ENCODE peak calls at places on chromosome 20, in ten cellular contexts. J is upper lobe of left lung, K is gastrocnemius medialis, E is endothelial cell of umbilical vein, F is body of pancreas, R is ovary, Y is Peyer's patch, O is tibial nerve, D is K562, C is H1. N is an unnamed sample.

GRCh38 chr20:57671662-57672061 is 38.2 kb downstream of the PMEPA1 start:
- DNase-seq in C (no peak), D (peak; percentile 55), E (no peak), F (no peak), R (no peak), Y (no peak), O (no peak), K (no peak), J (peak; percentile 32), N (no peak)

GRCh38 chr20:9068896-9069663 is at the start of gene PLCB4:
- DNase-seq in O (no peak), R (peak; percentile 20), K (no peak), J (no peak), Y (no peak), C (peak; percentile 71), D (peak; percentile 26), F (peak; percentile 18), E (peak; percentile 46), N (peak; percentile 45)

GRCh38 chr20:3013771-3014170 is 29.7 kb upstream of the GNRH2 start:
- DNase-seq in R (no peak), C (no peak), J (no peak), O (no peak), Y (no peak), F (no peak), D (no peak), K (no peak), E (no peak), N (no peak)

GRCh38 chr20:23637282-23638221 is at the start of gene CST3:
- DNase-seq in K (peak; percentile 94), O (peak; percentile 88), F (peak; percentile 91), J (peak; percentile 90), E (peak; percentile 76), R (peak; percentile 92), Y (peak; percentile 41), C (peak; percentile 83), D (peak; percentile 92), N (peak; percentile 83)

GRCh38 chr20:48282591-48283228 is 497.4 kb upstream of the SULF2 start:
- DNase-seq in E (no peak), F (peak; percentile 34), Y (no peak), K (no peak), R (no peak), J (no peak), O (no peak), D (peak; percentile 78), C (no peak), N (no peak)

GRCh38 chr20:7691647-7692046 is 248.6 kb downstream of the HAO1 start:
- DNase-seq in E (no peak), C (no peak), D (no peak), Y (no peak), R (no peak), K (no peak), J (no peak), F (no peak), O (no peak), N (no peak)

GRCh38 chr20:47392015-47392720 is 35.7 kb upstream of the ZMYND8 start:
- DNase-seq in F (peak; percentile 37), O (no peak), D (peak; percentile 71), J (peak; percentile 46), Y (no peak), C (no peak), K (peak; percentile 30), R (no peak), E (peak; percentile 85), N (no peak)

GRCh38 chr20:1280421-1281102 is 14.5 kb downstream of the SNPH start:
- DNase-seq in F (no peak), E (no peak), R (no peak), D (no peak), O (no peak), J (no peak), C (peak; percentile 28), Y (no peak), K (peak; percentile 68), N (no peak)

GRCh38 chr20:43914697-43915208 is at the start of gene TOX2:
- DNase-seq in O (no peak), E (no peak), D (peak; percentile 87), J (peak; percentile 40), C (peak; percentile 62), R (no peak), Y (peak; percentile 62), F (no peak), K (no peak), N (no peak)

GRCh38 chr20:22583773-22584629 is at the start of gene FOXA2:
- DNase-seq in K (no peak), F (peak; percentile 95), C (peak; percentile 69), J (peak; percentile 83), O (no peak), D (peak; percentile 52), Y (no peak), E (no peak), R (no peak), N (no peak)

GRCh38 chr20:40942775-40943174 is 85.8 kb upstream of the TOP1 start:
- DNase-seq in R (no peak), E (no peak), F (no peak), C (no peak), D (no peak), K (no peak), O (no peak), J (no peak), Y (no peak), N (no peak)

GRCh38 chr20:22927537-22927936 is 107.6 kb upstream of the SSTR4 start:
- DNase-seq in O (no peak), K (no peak), R (no peak), F (no peak), C (no peak), Y (no peak), E (no peak), D (no peak), J (no peak), N (no peak)

GRCh38 chr20:2518096-2518495 is 9.4 kb upstream of the ZNF343 start:
- DNase-seq in K (no peak), O (no peak), R (no peak), F (no peak), C (no peak), E (no peak), Y (no peak), D (no peak), J (no peak), N (no peak)

GRCh38 chr20:57676517-57677322 is 33.1 kb downstream of the PMEPA1 start:
- DNase-seq in E (no peak), O (no peak), F (no peak), J (no peak), Y (no peak), C (no peak), R (no peak), D (no peak), K (no peak), N (no peak)

GRCh38 chr20:37397954-37398749 is 52.2 kb downstream of the SRC start:
- DNase-seq in K (no peak), C (no peak), R (no peak), F (no peak), O (no peak), E (no peak), Y (no peak), D (no peak), J (no peak), N (no peak)

GRCh38 chr20:53943522-53944291 is 126.7 kb downstream of the BCAS1 start:
- DNase-seq in F (peak; percentile 31), E (peak; percentile 64), R (peak; percentile 42), K (no peak), D (peak; percentile 56), Y (no peak), J (no peak), C (peak; percentile 44), O (no peak), N (no peak)

GRCh38 chr20:38252292-38253288 is 7.9 kb downstream of the KIAA1755 start:
- DNase-seq in F (no peak), O (peak; percentile 24), D (no peak), K (no peak), Y (no peak), C (no peak), J (no peak), R (no peak), E (no peak), N (no peak)

GRCh38 chr20:57215426-57215825 is 51.0 kb downstream of the BMP7 start:
- DNase-seq in R (no peak), K (no peak), J (no peak), E (no peak), C (no peak), F (no peak), Y (no peak), O (no peak), D (no peak), N (no peak)

GRCh38 chr20:31738729-31739549 is at the start of gene TPX2:
- DNase-seq in K (peak; percentile 96), O (peak; percentile 93), F (peak; percentile 97), E (peak; percentile 98), Y (peak; percentile 93), R (peak; percentile 89), J (peak; percentile 98), D (peak; percentile 100), C (peak; percentile 87), N (peak; percentile 97)
- TF ChIP-seq POLR2A in K (peak; percentile 70), O (peak; percentile 44), F (peak; percentile 68), E (peak; percentile 96), Y (no peak), R (no peak), J (no peak), D (peak; percentile 92), C (peak; percentile 90), N (peak; percentile 45)

GRCh38 chr20:51542894-51543788 is 622 bp upstream of the NFATC2 start:
- DNase-seq in O (no peak), C (no peak), K (peak; percentile 50), Y (peak; percentile 21), J (no peak), R (no peak), E (no peak), F (no peak), D (no peak), N (no peak)
- H3K27me3 ChIP-seq in O (no peaks in the 10 kb centered on the region), C (peaks cover 8% of the 10 kb centered on the region), K (no peaks in the 10 kb centered on the region), Y (no peaks in the 10 kb centered on the region), J (no peaks in the 10 kb centered on the region), R (no peaks in the 10 kb centered on the region), E (peaks cover 5% of the 10 kb centered on the region), F (no peaks in the 10 kb centered on the region), D (peaks cover 15% of the 10 kb centered on the region), N (no peaks in the 10 kb centered on the region)

GRCh38 chr20:59630526-59630925 is 26.2 kb downstream of the PHACTR3 start:
- DNase-seq in F (no peak), K (no peak), O (no peak), E (no peak), D (no peak), J (no peak), C (no peak), Y (no peak), R (no peak), N (no peak)
- H3K9me3 ChIP-seq in F (no peaks in the 10 kb centered on the region), K (no peaks in the 10 kb centered on the region), O (peaks cover 3% of the 10 kb centered on the region), E (no peaks in the 10 kb centered on the region), D (no peaks in the 10 kb centered on the region), J (no peaks in the 10 kb centered on the region), C (peaks cover 87% of the 10 kb centered on the region), Y (no peaks in the 10 kb centered on the region), R (no peaks in the 10 kb centered on the region), N (no peaks in the 10 kb centered on the region)

DNA sequence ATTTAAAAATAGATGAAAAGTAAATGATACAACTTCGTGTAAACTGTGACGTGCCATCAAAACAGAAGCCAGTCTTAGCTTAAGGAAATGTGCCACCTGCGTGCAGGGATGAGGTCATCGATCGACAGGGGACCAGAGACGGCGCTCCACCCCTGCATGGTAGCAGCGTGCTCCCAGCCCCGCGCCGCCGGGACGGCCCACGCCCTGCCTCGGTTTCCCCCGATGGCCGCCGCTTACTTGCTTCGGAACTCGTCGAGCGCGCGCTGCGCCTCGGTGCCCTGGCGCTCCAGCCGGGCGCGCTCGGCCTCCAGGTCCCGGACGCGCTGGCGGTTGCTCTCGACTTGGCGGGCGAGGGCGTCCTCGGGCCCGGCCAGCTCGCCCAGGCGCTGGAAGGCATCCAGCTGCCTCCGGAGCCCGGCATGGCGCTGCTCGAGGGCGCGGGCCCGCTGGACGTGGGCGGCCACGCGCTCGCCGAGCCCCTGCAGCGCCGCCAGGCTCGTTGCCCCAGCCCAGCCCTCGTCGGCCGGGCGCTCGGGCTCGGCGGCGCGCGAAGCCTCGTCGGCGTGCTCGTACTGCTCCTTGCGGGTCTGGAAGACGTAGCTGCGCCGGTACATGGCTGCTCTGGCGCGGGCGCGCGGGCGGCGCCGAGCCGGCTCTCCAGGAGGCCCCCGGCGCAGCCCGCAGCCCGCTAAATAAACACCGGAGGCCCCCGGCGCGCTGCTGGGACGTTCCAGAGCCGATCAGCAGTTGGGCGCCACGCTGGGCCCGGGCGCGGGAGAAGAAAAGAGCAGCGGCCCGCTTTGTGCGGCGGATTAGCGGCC is at the start of gene BFSP1:
- DNase-seq in O (no peak), F (peak; percentile 87), K (peak; percentile 22), E (peak; percentile 72), Y (no peak), R (peak; percentile 73), C (peak; percentile 82), J (peak; percentile 48), D (no peak), N (peak; percentile 22)
- TF ChIP-seq POLR2A in O (no peak), F (peak; percentile 44), K (no peak), E (peak; percentile 41), Y (no peak), R (no peak), C (no peak), J (no peak), D (no peak), N (no peak)